ENCODE peak calls at places on chromosomes 11 and 22, in ten cellular contexts. One of them, this sample, is unnamed.
A peak's percentile ranks its signal among the peaks of the same experiment; 100 is the strongest.

GRCh38 chr11:35035894-35036408 is 103.0 kb upstream of the CD44 start:
- DNase-seq in NCI-H774: no peak
- DNase-seq in AG08396: peak; percentile 54
- DNase-seq in activated CD8-positive, alpha-beta T cell treated with anti-CD3 and anti-CD28 coated beads for 36 hours: no peak
- DNase-seq in skeletal muscle cell: peak; percentile 98
- DNase-seq in stimulated activated CD8-positive, alpha-beta memory T cell treated with anti-CD3 and anti-CD28 coated beads, Interleukin-15, amount 100 ng/mL, for 1 hour: no peak
- DNase-seq in EH: peak; percentile 99
- DNase-seq in effector CD4-positive, alpha-beta T cell: no peak
- DNase-seq in fibroblast of the aortic adventitia: peak; percentile 99
- DNase-seq in hepatic stellate cell: peak; percentile 40
- DNase-seq in this sample: no peak

GRCh38 chr11:125448136-125448535 is 47.9 kb downstream of the FEZ1 start:
- DNase-seq in fibroblast of the aortic adventitia: peak; percentile 64
- DNase-seq in skeletal muscle cell: no peak
- DNase-seq in EH: peak; percentile 46
- DNase-seq in stimulated activated CD8-positive, alpha-beta memory T cell treated with anti-CD3 and anti-CD28 coated beads, Interleukin-15, amount 100 ng/mL, for 1 hour: no peak
- DNase-seq in effector CD4-positive, alpha-beta T cell: no peak
- DNase-seq in NCI-H774: no peak
- DNase-seq in hepatic stellate cell: peak; percentile 61
- DNase-seq in AG08396: peak; percentile 56
- DNase-seq in activated CD8-positive, alpha-beta T cell treated with anti-CD3 and anti-CD28 coated beads for 36 hours: no peak
- DNase-seq in this sample: no peak

GRCh38 chr11:50071584-50072225 is 39.0 kb downstream of the OR4C45 start:
- DNase-seq in effector CD4-positive, alpha-beta T cell: no peak
- DNase-seq in skeletal muscle cell: no peak
- DNase-seq in hepatic stellate cell: no peak
- DNase-seq in EH: no peak
- DNase-seq in fibroblast of the aortic adventitia: no peak
- DNase-seq in NCI-H774: no peak
- DNase-seq in activated CD8-positive, alpha-beta T cell treated with anti-CD3 and anti-CD28 coated beads for 36 hours: no peak
- DNase-seq in stimulated activated CD8-positive, alpha-beta memory T cell treated with anti-CD3 and anti-CD28 coated beads, Interleukin-15, amount 100 ng/mL, for 1 hour: no peak
- DNase-seq in AG08396: no peak
- DNase-seq in this sample: no peak

GRCh38 chr11:85886089-85887056 is 31.2 kb downstream of the CCDC83 start:
- DNase-seq in NCI-H774: no peak
- DNase-seq in hepatic stellate cell: no peak
- DNase-seq in AG08396: no peak
- DNase-seq in effector CD4-positive, alpha-beta T cell: no peak
- DNase-seq in activated CD8-positive, alpha-beta T cell treated with anti-CD3 and anti-CD28 coated beads for 36 hours: no peak
- DNase-seq in skeletal muscle cell: no peak
- DNase-seq in EH: peak; percentile 86
- DNase-seq in fibroblast of the aortic adventitia: peak; percentile 79
- DNase-seq in stimulated activated CD8-positive, alpha-beta memory T cell treated with anti-CD3 and anti-CD28 coated beads, Interleukin-15, amount 100 ng/mL, for 1 hour: no peak
- DNase-seq in this sample: no peak

GRCh38 chr11:58070585-58070984 is 39.8 kb downstream of the OR6Q1 start:
- DNase-seq in fibroblast of the aortic adventitia: no peak
- DNase-seq in AG08396: no peak
- DNase-seq in EH: peak; percentile 28
- DNase-seq in activated CD8-positive, alpha-beta T cell treated with anti-CD3 and anti-CD28 coated beads for 36 hours: no peak
- DNase-seq in NCI-H774: no peak
- DNase-seq in effector CD4-positive, alpha-beta T cell: no peak
- DNase-seq in skeletal muscle cell: no peak
- DNase-seq in stimulated activated CD8-positive, alpha-beta memory T cell treated with anti-CD3 and anti-CD28 coated beads, Interleukin-15, amount 100 ng/mL, for 1 hour: no peak
- DNase-seq in hepatic stellate cell: no peak
- DNase-seq in this sample: no peak

GRCh38 chr22:37449281-37449680 is 22.0 kb upstream of the ELFN2 start:
- DNase-seq in NCI-H774: no peak
- DNase-seq in skeletal muscle cell: no peak
- DNase-seq in fibroblast of the aortic adventitia: no peak
- DNase-seq in effector CD4-positive, alpha-beta T cell: no peak
- DNase-seq in stimulated activated CD8-positive, alpha-beta memory T cell treated with anti-CD3 and anti-CD28 coated beads, Interleukin-15, amount 100 ng/mL, for 1 hour: no peak
- DNase-seq in EH: no peak
- DNase-seq in hepatic stellate cell: no peak
- DNase-seq in AG08396: no peak
- DNase-seq in activated CD8-positive, alpha-beta T cell treated with anti-CD3 and anti-CD28 coated beads for 36 hours: no peak
- DNase-seq in this sample: no peak

GRCh38 chr11:71178076-71178475 is 74.3 kb downstream of the SHANK2 start:
- DNase-seq in fibroblast of the aortic adventitia: no peak
- DNase-seq in NCI-H774: no peak
- DNase-seq in hepatic stellate cell: no peak
- DNase-seq in effector CD4-positive, alpha-beta T cell: no peak
- DNase-seq in activated CD8-positive, alpha-beta T cell treated with anti-CD3 and anti-CD28 coated beads for 36 hours: no peak
- DNase-seq in AG08396: no peak
- DNase-seq in skeletal muscle cell: no peak
- DNase-seq in EH: no peak
- DNase-seq in stimulated activated CD8-positive, alpha-beta memory T cell treated with anti-CD3 and anti-CD28 coated beads, Interleukin-15, amount 100 ng/mL, for 1 hour: no peak
- DNase-seq in this sample: no peak

GRCh38 chr11:76698321-76699043 is 27.9 kb upstream of the LRRC32 start:
- DNase-seq in fibroblast of the aortic adventitia: no peak
- DNase-seq in activated CD8-positive, alpha-beta T cell treated with anti-CD3 and anti-CD28 coated beads for 36 hours: no peak
- DNase-seq in stimulated activated CD8-positive, alpha-beta memory T cell treated with anti-CD3 and anti-CD28 coated beads, Interleukin-15, amount 100 ng/mL, for 1 hour: no peak
- DNase-seq in hepatic stellate cell: no peak
- DNase-seq in AG08396: no peak
- DNase-seq in EH: no peak
- DNase-seq in NCI-H774: no peak
- DNase-seq in effector CD4-positive, alpha-beta T cell: no peak
- DNase-seq in skeletal muscle cell: no peak
- DNase-seq in this sample: peak; percentile 15

GRCh38 chr11:5992150-5992549 is 5.4 kb upstream of the OR52L1 start:
- DNase-seq in skeletal muscle cell: no peak
- DNase-seq in EH: no peak
- DNase-seq in hepatic stellate cell: peak; percentile 4
- DNase-seq in NCI-H774: no peak
- DNase-seq in stimulated activated CD8-positive, alpha-beta memory T cell treated with anti-CD3 and anti-CD28 coated beads, Interleukin-15, amount 100 ng/mL, for 1 hour: no peak
- DNase-seq in fibroblast of the aortic adventitia: peak; percentile 11
- DNase-seq in effector CD4-positive, alpha-beta T cell: no peak
- DNase-seq in AG08396: peak; percentile 12
- DNase-seq in activated CD8-positive, alpha-beta T cell treated with anti-CD3 and anti-CD28 coated beads for 36 hours: no peak
- DNase-seq in this sample: no peak

This sample was measured in mucosa of descending colon.